ENCODE peak calls at places on chromosomes 1 and 21, in ten cellular contexts. M is NCI-H146; F is NCI-H1092; J is left cardiac atrium; G is M059J; K is NCI-H1694 treated with DMSO at 0.1 percent for 48 hours; V is cerebellar cortex; R is HEK293T; S is CD4-positive, alpha-beta T cell; C is effector memory CD4-positive, alpha-beta T cell. U is an unnamed sample.

GRCh38 chr1:37037675-37038074 is 3.4 kb upstream of the GRIK3 start:
- DNase-seq in G (no peak), F (peak; percentile 86), R (no peak), V (peak; percentile 11), S (no peak), K (no peak), M (peak; percentile 26), C (no peak), J (no peak), U (no peak)

GRCh38 chr21:45152265-45152746 is 77.9 kb downstream of the ADARB1 start:
- DNase-seq in M (peak; percentile 4), C (peak; percentile 37), S (peak; percentile 53), V (no peak), G (no peak), R (peak; percentile 56), K (no peak), J (peak; percentile 39), F (no peak), U (no peak)

GRCh38 chr1:32954183-32954582 is 10.4 kb downstream of the RNF19B start:
- DNase-seq in F (no peak), K (no peak), S (no peak), M (no peak), J (no peak), R (no peak), G (peak; percentile 94), V (no peak), C (no peak), U (no peak)

GRCh38 chr1:196873385-196873784 is 14.5 kb upstream of the CFHR4 start:
- DNase-seq in M (no peak), G (no peak), V (no peak), R (no peak), F (no peak), J (no peak), S (no peak), K (no peak), C (no peak), U (peak; percentile 83)

GRCh38 chr1:222053790-222054294 is 312.0 kb upstream of the DUSP10 start:
- DNase-seq in K (no peak), G (no peak), V (no peak), R (no peak), F (no peak), S (no peak), M (no peak), J (no peak), C (no peak), U (no peak)

GRCh38 chr1:235617808-235618207 is 31.8 kb downstream of the GNG4 start:
- DNase-seq in S (no peak), F (no peak), R (no peak), V (no peak), C (no peak), J (no peak), M (no peak), G (peak; percentile 41), K (no peak), U (no peak)

GRCh38 chr21:46127239-46128105 is 27.9 kb downstream of the FTCD start:
- DNase-seq in R (no peak), G (no peak), V (no peak), C (no peak), K (no peak), M (no peak), F (no peak), J (peak; percentile 22), S (no peak), U (no peak)

GRCh38 chr1:229229137-229229720 is 41.7 kb upstream of the RAB4A start:
- DNase-seq in C (no peak), G (peak; percentile 49), F (no peak), K (no peak), M (no peak), J (no peak), R (no peak), V (no peak), S (no peak), U (no peak)

GRCh38 chr21:44999428-44999971 is 59.7 kb downstream of the SLX9 start:
- DNase-seq in S (no peak), K (no peak), C (no peak), V (no peak), R (no peak), G (no peak), J (no peak), M (no peak), F (no peak), U (no peak)

GRCh38 chr1:229430761-229431269 is 3.1 kb downstream of the ACTA1 start:
- DNase-seq in C (no peak), J (peak; percentile 77), S (no peak), M (no peak), F (no peak), V (no peak), R (peak; percentile 35), K (no peak), G (no peak), U (no peak)

GRCh38 chr1:155062702-155063411 is 683 bp upstream of the EFNA4 start:
- DNase-seq in G (peak; percentile 22), J (no peak), M (peak; percentile 17), F (peak; percentile 41), V (peak; percentile 67), K (peak; percentile 78), S (peak; percentile 62), R (peak; percentile 87), C (peak; percentile 49), U (no peak)

GRCh38 chr1:247164694-247165093 is 7.1 kb downstream of the ZNF124 start:
- DNase-seq in J (no peak), G (no peak), F (no peak), S (no peak), C (no peak), K (no peak), M (no peak), V (no peak), R (no peak), U (no peak)

GRCh38 chr1:10056599-10056987 is 23.8 kb downstream of the UBE4B start:
- DNase-seq in R (no peak), C (no peak), M (no peak), F (peak; percentile 73), V (no peak), G (no peak), K (no peak), J (no peak), S (no peak), U (no peak)

GRCh38 chr1:63317007-63317813 is 5.2 kb upstream of the FOXD3 start:
- DNase-seq in F (peak; percentile 17), J (peak; percentile 52), K (peak; percentile 56), R (peak; percentile 97), S (no peak), G (peak; percentile 80), V (peak; percentile 46), M (peak; percentile 93), C (no peak), U (no peak)

GRCh38 chr1:200029035-200029623 is 1.6 kb downstream of the NR5A2 start:
- DNase-seq in C (no peak), J (peak; percentile 48), G (peak; percentile 60), S (no peak), K (peak; percentile 62), V (no peak), R (peak; percentile 86), M (no peak), F (peak; percentile 44), U (no peak)

GRCh38 chr21:33783173-33783572 is 132.4 kb downstream of the ATP5PO start:
- DNase-seq in S (no peak), M (no peak), J (no peak), G (no peak), R (no peak), V (no peak), C (no peak), K (no peak), F (no peak), U (no peak)

GRCh38 chr1:20063861-20064292 is 6.1 kb upstream of the PLA2G5 start:
- DNase-seq in C (no peak), M (no peak), J (no peak), K (no peak), F (no peak), G (peak; percentile 92), S (no peak), R (no peak), V (no peak), U (no peak)

GRCh38 chr1:172724746-172725613 is 66.1 kb downstream of the FASLG start:
- DNase-seq in F (no peak), C (no peak), S (no peak), M (no peak), J (no peak), G (no peak), K (no peak), R (no peak), V (no peak), U (no peak)

GRCh38 chr21:36499578-36500471 is 19.9 kb upstream of the CLDN14 start:
- DNase-seq in K (no peak), R (no peak), J (peak; percentile 66), V (no peak), F (no peak), G (peak; percentile 38), M (peak; percentile 32), S (no peak), C (no peak), U (no peak)